ENCODE peak calls at places on chromosomes 16 and 17, in four cellular contexts. One of them, this sample, is unnamed.
A peak's percentile ranks its signal among the peaks of the same experiment; 100 is the strongest.

GRCh38 chr16:56356276-56357241 is 68.8 kb downstream of the AMFR start:
- DNase-seq in SK-N-SH: peak; percentile 93
- DNase-seq in esophagus muscularis mucosa: no peak
- DNase-seq in transverse colon: peak; percentile 81
- DNase-seq in this sample: peak; percentile 85

GRCh38 chr16:4574919-4575705 is 19.0 kb downstream of the C16orf96 start:
- DNase-seq in transverse colon: no peak
- DNase-seq in SK-N-SH: no peak
- DNase-seq in esophagus muscularis mucosa: no peak
- DNase-seq in this sample: no peak

GRCh38 chr16:2979669-2980226 is 498 bp downstream of the PKMYT1 start:
- DNase-seq in SK-N-SH: peak; percentile 67
- DNase-seq in transverse colon: no peak
- DNase-seq in esophagus muscularis mucosa: no peak
- DNase-seq in this sample: no peak

GRCh38 chr17:8894189-8894611 is 26.7 kb upstream of the PIK3R6 start:
- DNase-seq in transverse colon: peak; percentile 5
- DNase-seq in SK-N-SH: peak; percentile 37
- DNase-seq in esophagus muscularis mucosa: no peak
- DNase-seq in this sample: no peak

GRCh38 chr17:7673239-7673638 is 14.1 kb downstream of the TP53 start:
- DNase-seq in esophagus muscularis mucosa: no peak
- DNase-seq in SK-N-SH: no peak
- DNase-seq in transverse colon: peak; percentile 15
- DNase-seq in this sample: no peak

GRCh38 chr17:39579318-39580081 is 28.2 kb downstream of the NEUROD2 start:
- DNase-seq in transverse colon: no peak
- DNase-seq in esophagus muscularis mucosa: no peak
- DNase-seq in SK-N-SH: no peak
- DNase-seq in this sample: no peak

GRCh38 chr16:65889533-65889966 is 476.9 kb upstream of the CDH5 start:
- DNase-seq in esophagus muscularis mucosa: peak; percentile 66
- DNase-seq in transverse colon: no peak
- DNase-seq in SK-N-SH: no peak
- DNase-seq in this sample: no peak

GRCh38 chr16:22762486-22762885 is 51.5 kb upstream of the HS3ST2 start:
- DNase-seq in transverse colon: no peak
- DNase-seq in esophagus muscularis mucosa: no peak
- DNase-seq in SK-N-SH: no peak
- DNase-seq in this sample: no peak

GRCh38 chr17:65102788-65103187 is 34.4 kb upstream of the RGS9 start:
- DNase-seq in esophagus muscularis mucosa: no peak
- DNase-seq in transverse colon: no peak
- DNase-seq in SK-N-SH: no peak
- DNase-seq in this sample: no peak

GRCh38 chr17:7982666-7983065 is 19.7 kb upstream of the GUCY2D start:
- DNase-seq in esophagus muscularis mucosa: no peak
- DNase-seq in transverse colon: no peak
- DNase-seq in SK-N-SH: no peak
- DNase-seq in this sample: no peak

GRCh38 chr17:61723914-61724313 is 132.9 kb upstream of the NACA2 start:
- DNase-seq in SK-N-SH: no peak
- DNase-seq in esophagus muscularis mucosa: no peak
- DNase-seq in transverse colon: no peak
- DNase-seq in this sample: no peak

GRCh38 chr17:80859004-80859941 is 132.4 kb upstream of the CHMP6 start:
- DNase-seq in esophagus muscularis mucosa: no peak
- DNase-seq in transverse colon: peak; percentile 61
- DNase-seq in SK-N-SH: peak; percentile 88
- DNase-seq in this sample: peak; percentile 76

GRCh38 chr17:20074489-20074888 is 65.3 kb downstream of the SPECC1 start:
- DNase-seq in SK-N-SH: no peak
- DNase-seq in transverse colon: no peak
- DNase-seq in esophagus muscularis mucosa: no peak
- DNase-seq in this sample: no peak

GRCh38 chr17:39208136-39208535 is 8.1 kb downstream of the RPL19 start:
- DNase-seq in esophagus muscularis mucosa: no peak
- DNase-seq in SK-N-SH: no peak
- DNase-seq in transverse colon: no peak
- DNase-seq in this sample: no peak

GRCh38 chr16:4894276-4895150 is 42.4 kb downstream of the PPL start:
- DNase-seq in transverse colon: no peak
- DNase-seq in esophagus muscularis mucosa: no peak
- DNase-seq in SK-N-SH: peak; percentile 48
- DNase-seq in this sample: no peak

GRCh38 chr16:31493506-31494125 is 10.7 kb downstream of the SLC5A2 start:
- DNase-seq in esophagus muscularis mucosa: no peak
- DNase-seq in transverse colon: no peak
- DNase-seq in SK-N-SH: no peak
- DNase-seq in this sample: no peak

GRCh38 chr17:50779747-50780363 is 12.5 kb upstream of the ANKRD40CL start:
- DNase-seq in SK-N-SH: no peak
- DNase-seq in esophagus muscularis mucosa: no peak
- DNase-seq in transverse colon: no peak
- DNase-seq in this sample: no peak

GRCh38 chr16:2842340-2843000 is 12.4 kb downstream of the ZG16B start:
- DNase-seq in esophagus muscularis mucosa: no peak
- DNase-seq in SK-N-SH: peak; percentile 55
- DNase-seq in transverse colon: peak; percentile 52
- DNase-seq in this sample: peak; percentile 38

GRCh38 chr16:76459111-76459510 is 181.9 kb downstream of the CNTNAP4 start:
- DNase-seq in SK-N-SH: no peak
- DNase-seq in esophagus muscularis mucosa: no peak
- DNase-seq in transverse colon: no peak
- DNase-seq in this sample: no peak

GRCh38 chr16:80804061-80804450 is 342 bp downstream of the CDYL2 start:
- DNase-seq in esophagus muscularis mucosa: no peak
- DNase-seq in transverse colon: peak; percentile 34
- DNase-seq in SK-N-SH: no peak
- DNase-seq in this sample: no peak

GRCh38 chr17:77440571-77440981 is 299.8 kb downstream of the SEC14L1 start:
- DNase-seq in SK-N-SH: no peak
- DNase-seq in esophagus muscularis mucosa: no peak
- DNase-seq in transverse colon: peak; percentile 29
- DNase-seq in this sample: no peak

GRCh38 chr16:83211711-83212110 is 584.9 kb downstream of the CDH13 start:
- DNase-seq in transverse colon: no peak
- DNase-seq in SK-N-SH: no peak
- DNase-seq in esophagus muscularis mucosa: no peak
- DNase-seq in this sample: no peak

GRCh38 chr17:37787055-37787720 is 42.3 kb upstream of the HNF1B start:
- DNase-seq in SK-N-SH: no peak
- DNase-seq in esophagus muscularis mucosa: no peak
- DNase-seq in transverse colon: peak; percentile 88
- DNase-seq in this sample: no peak

GRCh38 chr16:71610936-71611871 is 14.8 kb upstream of the MARVELD3 start:
- DNase-seq in transverse colon: peak; percentile 78
- DNase-seq in esophagus muscularis mucosa: no peak
- DNase-seq in SK-N-SH: peak; percentile 91
- DNase-seq in this sample: peak; percentile 33

GRCh38 chr17:1645207-1646171 is at the start of gene SCARF1:
- DNase-seq in transverse colon: no peak
- DNase-seq in esophagus muscularis mucosa: no peak
- DNase-seq in SK-N-SH: no peak
- DNase-seq in this sample: no peak

GRCh38 chr17:39027037-39027436 is 59.8 kb upstream of the FBXO47 start:
- DNase-seq in esophagus muscularis mucosa: no peak
- DNase-seq in SK-N-SH: peak; percentile 63
- DNase-seq in transverse colon: peak; percentile 75
- DNase-seq in this sample: peak; percentile 66

GRCh38 chr17:80760501-80760900 is 215.9 kb downstream of the RPTOR start:
- DNase-seq in SK-N-SH: no peak
- DNase-seq in esophagus muscularis mucosa: no peak
- DNase-seq in transverse colon: peak; percentile 73
- DNase-seq in this sample: no peak

GRCh38 chr17:35073991-35074627 is 10.6 kb upstream of the RFFL start:
- DNase-seq in transverse colon: no peak
- DNase-seq in SK-N-SH: no peak
- DNase-seq in esophagus muscularis mucosa: no peak
- DNase-seq in this sample: no peak

GRCh38 chr17:78995761-78996451 is 13.7 kb downstream of the CANT1 start:
- DNase-seq in transverse colon: peak; percentile 90
- DNase-seq in SK-N-SH: peak; percentile 34
- DNase-seq in esophagus muscularis mucosa: no peak
- DNase-seq in this sample: peak; percentile 15

GRCh38 chr17:20074001-20074400 is 64.8 kb downstream of the SPECC1 start:
- DNase-seq in SK-N-SH: no peak
- DNase-seq in esophagus muscularis mucosa: no peak
- DNase-seq in transverse colon: no peak
- DNase-seq in this sample: no peak

GRCh38 chr16:81511371-81511770 is 66.8 kb downstream of the CMIP start:
- DNase-seq in esophagus muscularis mucosa: no peak
- DNase-seq in SK-N-SH: no peak
- DNase-seq in transverse colon: no peak
- DNase-seq in this sample: no peak

GRCh38 chr16:78890496-78890895 is 710.0 kb downstream of the MAF start:
- DNase-seq in transverse colon: no peak
- DNase-seq in esophagus muscularis mucosa: no peak
- DNase-seq in SK-N-SH: no peak
- DNase-seq in this sample: no peak

GRCh38 chr17:72730091-72730490 is 362.4 kb downstream of the SLC39A11 start:
- DNase-seq in SK-N-SH: no peak
- DNase-seq in esophagus muscularis mucosa: no peak
- DNase-seq in transverse colon: no peak
- DNase-seq in this sample: no peak

GRCh38 chr16:17370233-17371013 is 100.3 kb downstream of the XYLT1 start:
- DNase-seq in SK-N-SH: peak; percentile 27
- DNase-seq in esophagus muscularis mucosa: no peak
- DNase-seq in transverse colon: no peak
- DNase-seq in this sample: no peak
- H3K4me1 ChIP-seq in SK-N-SH: peaks cover 59% of the 10 kb centered on the region
- H3K4me1 ChIP-seq in esophagus muscularis mucosa: peaks cover 73% of the 10 kb centered on the region
- H3K4me1 ChIP-seq in transverse colon: peaks cover 54% of the 10 kb centered on the region
- H3K4me1 ChIP-seq in this sample: peaks cover 5% of the 10 kb centered on the region

GRCh38 chr16:7366041-7366440 is 33.4 kb downstream of the RBFOX1 start:
- DNase-seq in esophagus muscularis mucosa: no peak
- DNase-seq in transverse colon: no peak
- DNase-seq in SK-N-SH: no peak
- DNase-seq in this sample: no peak
- H3K27ac ChIP-seq in esophagus muscularis mucosa: no peak overlapping the region
- H3K27ac ChIP-seq in transverse colon: no peak overlapping the region
- H3K27ac ChIP-seq in SK-N-SH: no peak overlapping the region
- H3K27ac ChIP-seq in this sample: no peak overlapping the region

GRCh38 chr16:11147033-11147848 is 108.8 kb downstream of the SOCS1 start:
- DNase-seq in transverse colon: no peak
- DNase-seq in SK-N-SH: no peak
- DNase-seq in esophagus muscularis mucosa: no peak
- DNase-seq in this sample: no peak
- TF ChIP-seq EP300 in transverse colon: no peak
- TF ChIP-seq EP300 in SK-N-SH: no peak
- TF ChIP-seq EP300 in esophagus muscularis mucosa: no peak
- TF ChIP-seq EP300 in this sample: no peak

GRCh38 chr17:68201425-68201785 is 46.4 kb upstream of the AMZ2 start:
- DNase-seq in transverse colon: no peak
- DNase-seq in esophagus muscularis mucosa: peak; percentile 53
- DNase-seq in SK-N-SH: no peak
- DNase-seq in this sample: no peak

GRCh38 chr17:68199837-68200688 is 47.8 kb upstream of the AMZ2 start:
- DNase-seq in transverse colon: no peak
- DNase-seq in esophagus muscularis mucosa: peak; percentile 79
- DNase-seq in SK-N-SH: peak; percentile 46
- DNase-seq in this sample: no peak

GRCh38 chr17:68198931-68199836 is 48.7 kb upstream of the AMZ2 start:
- DNase-seq in transverse colon: no peak
- DNase-seq in esophagus muscularis mucosa: no peak
- DNase-seq in SK-N-SH: peak; percentile 72
- DNase-seq in this sample: no peak

GRCh38 chr17:68197997-68198930 is 49.6 kb upstream of the AMZ2 start:
- DNase-seq in esophagus muscularis mucosa: no peak
- DNase-seq in SK-N-SH: peak; percentile 46
- DNase-seq in transverse colon: no peak
- DNase-seq in this sample: no peak

GRCh38 chr17:68200689-68201424 is 47.0 kb upstream of the AMZ2 start:
- DNase-seq in esophagus muscularis mucosa: peak; percentile 93
- DNase-seq in SK-N-SH: peak; percentile 94
- DNase-seq in transverse colon: peak; percentile 80
- DNase-seq in this sample: peak; percentile 80
- H3K4me1 ChIP-seq in esophagus muscularis mucosa: peaks cover 63% of the 10 kb centered on the region
- H3K4me1 ChIP-seq in SK-N-SH: peaks cover 40% of the 10 kb centered on the region
- H3K4me1 ChIP-seq in transverse colon: peaks cover 61% of the 10 kb centered on the region
- H3K4me1 ChIP-seq in this sample: peaks cover 20% of the 10 kb centered on the region

DNA sequence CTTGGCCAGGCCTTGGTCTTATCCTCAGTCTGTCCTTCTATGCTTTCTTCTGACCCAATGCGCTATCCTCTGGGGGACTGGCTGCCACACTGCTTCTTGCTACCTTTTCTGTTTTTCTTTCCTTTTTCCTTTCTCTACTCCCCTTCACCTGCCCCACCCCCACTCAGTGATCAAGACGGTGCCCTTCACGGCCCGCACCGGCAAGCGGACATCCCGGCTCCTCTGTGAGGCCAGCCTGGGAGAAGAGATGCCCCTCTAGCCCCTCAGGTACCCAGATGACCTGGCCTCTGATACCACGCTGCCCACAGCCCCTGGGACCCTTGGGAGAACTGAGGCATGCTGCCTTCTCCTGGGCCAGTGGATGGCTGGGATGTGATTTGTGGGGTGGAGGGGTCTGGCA is 15.6 kb downstream of the SPATA32 start:
- DNase-seq in transverse colon: no peak
- DNase-seq in esophagus muscularis mucosa: no peak
- DNase-seq in SK-N-SH: no peak
- DNase-seq in this sample: no peak
- H3K27ac ChIP-seq in transverse colon: no peak overlapping the region
- H3K27ac ChIP-seq in esophagus muscularis mucosa: no peak overlapping the region
- H3K27ac ChIP-seq in SK-N-SH: no peak overlapping the region
- H3K27ac ChIP-seq in this sample: no peak overlapping the region

DNA sequence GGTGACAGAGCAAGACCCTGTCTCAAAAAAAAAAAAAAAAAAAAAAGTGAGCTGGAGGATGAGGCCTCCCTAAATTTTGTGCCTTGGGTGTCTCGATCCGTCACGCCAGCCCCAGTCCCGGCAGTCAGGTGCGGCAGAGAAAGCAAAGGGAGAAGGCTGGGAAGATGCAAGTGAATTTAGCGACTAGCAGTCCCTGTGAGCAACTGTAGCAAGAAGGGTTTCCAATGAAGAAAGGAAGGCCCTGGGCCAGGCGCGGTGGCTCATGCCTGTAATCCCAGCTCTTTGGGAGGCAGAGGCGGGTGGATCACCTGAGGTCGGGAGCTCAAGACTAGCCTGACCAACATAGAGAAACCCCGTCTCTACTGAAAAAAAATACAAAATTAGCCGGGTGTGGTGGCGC is 2.0 kb upstream of the QPRT start:
- DNase-seq in SK-N-SH: no peak
- DNase-seq in esophagus muscularis mucosa: no peak
- DNase-seq in transverse colon: no peak
- DNase-seq in this sample: no peak
- TF ChIP-seq EP300 in SK-N-SH: no peak
- TF ChIP-seq EP300 in esophagus muscularis mucosa: no peak
- TF ChIP-seq EP300 in transverse colon: no peak
- TF ChIP-seq EP300 in this sample: no peak

DNA sequence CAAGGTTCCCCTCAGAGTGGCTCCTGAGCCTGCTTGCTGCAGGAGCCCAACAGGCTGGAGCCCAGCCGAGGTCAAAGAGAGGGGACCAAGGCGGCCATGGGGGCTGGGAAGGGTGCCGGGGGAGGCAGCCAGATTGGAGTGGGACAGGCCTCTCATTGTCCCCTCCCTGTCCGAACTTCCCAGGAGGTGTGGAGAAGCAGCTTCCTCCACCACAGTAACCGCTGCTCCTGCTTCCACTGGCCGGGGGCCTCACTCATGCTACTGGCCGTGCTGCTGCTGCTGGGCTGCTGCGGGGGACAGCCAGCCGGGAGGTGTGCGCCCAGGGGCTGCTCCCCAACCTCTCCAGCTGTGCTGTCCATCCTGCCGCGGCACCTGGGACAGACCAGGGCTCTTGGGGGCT is 29.3 kb downstream of the TMEM94 start:
- DNase-seq in esophagus muscularis mucosa: no peak
- DNase-seq in SK-N-SH: no peak
- DNase-seq in transverse colon: no peak
- DNase-seq in this sample: no peak
- H3K4me1 ChIP-seq in esophagus muscularis mucosa: peaks cover 80% of the 10 kb centered on the region
- H3K4me1 ChIP-seq in SK-N-SH: peaks cover 10% of the 10 kb centered on the region
- H3K4me1 ChIP-seq in transverse colon: peaks cover 42% of the 10 kb centered on the region
- H3K4me1 ChIP-seq in this sample: peaks cover 2% of the 10 kb centered on the region

This sample was measured in ovary.